ENCODE peak calls at places on chromosomes 4 and X, in nine cellular contexts. One of them, this sample, is unnamed.

GRCh38 chr4:160375746-160376452 is 1273.0 kb downstream of the RAPGEF2 start:
- DNase-seq in HS-27A: no peak
- DNase-seq in progenitor cell of endocrine pancreas: no peak
- DNase-seq in CD4-positive, alpha-beta T cell: no peak
- DNase-seq in effector memory CD8-positive, alpha-beta T cell: no peak
- DNase-seq in germinal center: no peak
- DNase-seq in IMR-90: no peak
- DNase-seq in NCI-H1417: no peak
- DNase-seq in dorsolateral prefrontal cortex: no peak
- DNase-seq in this sample: no peak

GRCh38 chr4:56739104-56739777 is 58.1 kb upstream of the HOPX start:
- DNase-seq in HS-27A: no peak
- DNase-seq in progenitor cell of endocrine pancreas: no peak
- DNase-seq in CD4-positive, alpha-beta T cell: no peak
- DNase-seq in effector memory CD8-positive, alpha-beta T cell: no peak
- DNase-seq in germinal center: no peak
- DNase-seq in IMR-90: peak
- DNase-seq in NCI-H1417: no peak
- DNase-seq in dorsolateral prefrontal cortex: no peak
- DNase-seq in this sample: no peak

GRCh38 chr4:49217492-49217891 is 231.4 kb downstream of the CWH43 start:
- DNase-seq in HS-27A: no peak
- DNase-seq in progenitor cell of endocrine pancreas: no peak
- DNase-seq in CD4-positive, alpha-beta T cell: no peak
- DNase-seq in effector memory CD8-positive, alpha-beta T cell: no peak
- DNase-seq in germinal center: no peak
- DNase-seq in IMR-90: no peak
- DNase-seq in NCI-H1417: no peak
- DNase-seq in dorsolateral prefrontal cortex: no peak
- DNase-seq in this sample: no peak

GRCh38 chr4:153154010-153154975 is 50.0 kb upstream of the TRIM2 start:
- DNase-seq in HS-27A: no peak
- DNase-seq in progenitor cell of endocrine pancreas: no peak
- DNase-seq in CD4-positive, alpha-beta T cell: no peak
- DNase-seq in effector memory CD8-positive, alpha-beta T cell: no peak
- DNase-seq in germinal center: no peak
- DNase-seq in IMR-90: peak
- DNase-seq in NCI-H1417: peak
- DNase-seq in dorsolateral prefrontal cortex: no peak
- DNase-seq in this sample: no peak

GRCh38 chr4:39085891-39086290 is 23.9 kb downstream of the KLHL5 start:
- DNase-seq in HS-27A: peak
- DNase-seq in progenitor cell of endocrine pancreas: no peak
- DNase-seq in CD4-positive, alpha-beta T cell: no peak
- DNase-seq in effector memory CD8-positive, alpha-beta T cell: no peak
- DNase-seq in germinal center: no peak
- DNase-seq in IMR-90: no peak
- DNase-seq in NCI-H1417: no peak
- DNase-seq in dorsolateral prefrontal cortex: no peak
- DNase-seq in this sample: no peak

GRCh38 chrX:482702-483203 is 96.0 kb upstream of the PPP2R3B start:
- DNase-seq in HS-27A: no peak
- DNase-seq in progenitor cell of endocrine pancreas: no peak
- DNase-seq in CD4-positive, alpha-beta T cell: no peak
- DNase-seq in effector memory CD8-positive, alpha-beta T cell: no peak
- DNase-seq in germinal center: no peak
- DNase-seq in IMR-90: no peak
- DNase-seq in NCI-H1417: no peak
- DNase-seq in dorsolateral prefrontal cortex: no peak
- DNase-seq in this sample: no peak

GRCh38 chrX:40169193-40170086 is 71.7 kb upstream of the BCOR start:
- DNase-seq in HS-27A: no peak
- DNase-seq in progenitor cell of endocrine pancreas: no peak
- DNase-seq in CD4-positive, alpha-beta T cell: peak
- DNase-seq in effector memory CD8-positive, alpha-beta T cell: peak
- DNase-seq in germinal center: peak
- DNase-seq in IMR-90: peak
- DNase-seq in NCI-H1417: peak
- DNase-seq in dorsolateral prefrontal cortex: peak
- DNase-seq in this sample: no peak

GRCh38 chr4:659851-660250 is 14.2 kb downstream of the ATP5ME start:
- DNase-seq in HS-27A: no peak
- DNase-seq in progenitor cell of endocrine pancreas: no peak
- DNase-seq in CD4-positive, alpha-beta T cell: no peak
- DNase-seq in effector memory CD8-positive, alpha-beta T cell: no peak
- DNase-seq in germinal center: no peak
- DNase-seq in IMR-90: no peak
- DNase-seq in NCI-H1417: no peak
- DNase-seq in dorsolateral prefrontal cortex: peak
- DNase-seq in this sample: no peak

GRCh38 chrX:108167211-108167872 is 75.8 kb downstream of the ATG4A start:
- DNase-seq in HS-27A: peak
- DNase-seq in progenitor cell of endocrine pancreas: no peak
- DNase-seq in CD4-positive, alpha-beta T cell: no peak
- DNase-seq in effector memory CD8-positive, alpha-beta T cell: no peak
- DNase-seq in germinal center: no peak
- DNase-seq in IMR-90: peak
- DNase-seq in NCI-H1417: no peak
- DNase-seq in dorsolateral prefrontal cortex: no peak
- DNase-seq in this sample: no peak

GRCh38 chr4:138688531-138689181 is 326.9 kb upstream of the NOCT start:
- DNase-seq in HS-27A: no peak
- DNase-seq in progenitor cell of endocrine pancreas: no peak
- DNase-seq in CD4-positive, alpha-beta T cell: no peak
- DNase-seq in effector memory CD8-positive, alpha-beta T cell: no peak
- DNase-seq in germinal center: no peak
- DNase-seq in IMR-90: peak
- DNase-seq in NCI-H1417: no peak
- DNase-seq in dorsolateral prefrontal cortex: no peak
- DNase-seq in this sample: no peak

GRCh38 chrX:130878350-130879341 is 24.4 kb downstream of the ENOX2 start:
- DNase-seq in HS-27A: peak
- DNase-seq in progenitor cell of endocrine pancreas: no peak
- DNase-seq in CD4-positive, alpha-beta T cell: no peak
- DNase-seq in effector memory CD8-positive, alpha-beta T cell: no peak
- DNase-seq in germinal center: no peak
- DNase-seq in IMR-90: peak
- DNase-seq in NCI-H1417: no peak
- DNase-seq in dorsolateral prefrontal cortex: no peak
- DNase-seq in this sample: no peak

GRCh38 chr4:13985824-13986223 is 358.3 kb upstream of the BOD1L1 start:
- DNase-seq in HS-27A: no peak
- DNase-seq in progenitor cell of endocrine pancreas: no peak
- DNase-seq in CD4-positive, alpha-beta T cell: no peak
- DNase-seq in effector memory CD8-positive, alpha-beta T cell: no peak
- DNase-seq in germinal center: no peak
- DNase-seq in IMR-90: peak
- DNase-seq in NCI-H1417: no peak
- DNase-seq in dorsolateral prefrontal cortex: no peak
- DNase-seq in this sample: no peak

GRCh38 chr4:53591372-53591892 is at the start of gene LNX1:
- DNase-seq in HS-27A: no peak
- DNase-seq in progenitor cell of endocrine pancreas: peak
- DNase-seq in CD4-positive, alpha-beta T cell: no peak
- DNase-seq in effector memory CD8-positive, alpha-beta T cell: no peak
- DNase-seq in germinal center: no peak
- DNase-seq in IMR-90: no peak
- DNase-seq in NCI-H1417: peak
- DNase-seq in dorsolateral prefrontal cortex: no peak
- DNase-seq in this sample: no peak

GRCh38 chr4:88599298-88599697 is 7.0 kb downstream of the HERC3 start:
- DNase-seq in HS-27A: no peak
- DNase-seq in progenitor cell of endocrine pancreas: no peak
- DNase-seq in CD4-positive, alpha-beta T cell: no peak
- DNase-seq in effector memory CD8-positive, alpha-beta T cell: no peak
- DNase-seq in germinal center: no peak
- DNase-seq in IMR-90: peak
- DNase-seq in NCI-H1417: no peak
- DNase-seq in dorsolateral prefrontal cortex: no peak
- DNase-seq in this sample: no peak

GRCh38 chr4:126627255-126627654 is 1005.5 kb upstream of the INTU start:
- DNase-seq in HS-27A: peak
- DNase-seq in progenitor cell of endocrine pancreas: no peak
- DNase-seq in CD4-positive, alpha-beta T cell: no peak
- DNase-seq in effector memory CD8-positive, alpha-beta T cell: no peak
- DNase-seq in germinal center: no peak
- DNase-seq in IMR-90: peak
- DNase-seq in NCI-H1417: peak
- DNase-seq in dorsolateral prefrontal cortex: no peak
- DNase-seq in this sample: no peak

GRCh38 chrX:154373340-154374306 is 811 bp downstream of the FLNA start:
- DNase-seq in HS-27A: peak
- DNase-seq in progenitor cell of endocrine pancreas: peak
- DNase-seq in CD4-positive, alpha-beta T cell: peak
- DNase-seq in effector memory CD8-positive, alpha-beta T cell: no peak
- DNase-seq in germinal center: no peak
- DNase-seq in IMR-90: peak
- DNase-seq in NCI-H1417: peak
- DNase-seq in dorsolateral prefrontal cortex: no peak
- DNase-seq in this sample: no peak

GRCh38 chrX:65696613-65697012 is 29.2 kb downstream of the MSN start:
- DNase-seq in HS-27A: no peak
- DNase-seq in progenitor cell of endocrine pancreas: no peak
- DNase-seq in CD4-positive, alpha-beta T cell: no peak
- DNase-seq in effector memory CD8-positive, alpha-beta T cell: no peak
- DNase-seq in germinal center: no peak
- DNase-seq in IMR-90: no peak
- DNase-seq in NCI-H1417: no peak
- DNase-seq in dorsolateral prefrontal cortex: no peak
- DNase-seq in this sample: no peak